ENCODE peak calls at places on chromosome 14, in ten cellular contexts. D is HepG2, Y is endothelial cell of umbilical vein, W is HCT116, G is A549, T is body of pancreas, N is IMR-90, R is esophagus squamous epithelium, U is heart left ventricle, B is GM12891. O is an unnamed sample.

GRCh38 chr14:34051966-34052657 is 101.2 kb upstream of the EGLN3 start:
- DNase-seq in T (no peak), R (no peak), G (peak), B (no peak), D (peak), Y (no peak), N (no peak), U (no peak), W (peak), O (no peak)

GRCh38 chr14:23173039-23173438 is 10.4 kb downstream of the SLC7A8 start:
- DNase-seq in G (no peak), N (no peak), U (no peak), Y (no peak), D (no peak), B (no peak), T (peak), R (no peak), W (no peak), O (no peak)

GRCh38 chr14:104284636-104285482 is 146.5 kb downstream of the KIF26A start:
- DNase-seq in N (no peak), R (no peak), B (no peak), G (no peak), W (no peak), Y (no peak), U (peak), T (no peak), D (no peak), O (no peak)

GRCh38 chr14:70808402-70809237 is 693 bp downstream of the MAP3K9 start:
- DNase-seq in W (no peak), G (peak), N (no peak), R (no peak), U (peak), Y (no peak), B (no peak), T (peak), D (no peak), O (peak)

GRCh38 chr14:77403798-77404197 is 19.5 kb downstream of the NOXRED1 start:
- DNase-seq in D (no peak), Y (no peak), N (no peak), R (no peak), W (no peak), T (no peak), B (no peak), U (no peak), G (no peak), O (no peak)

GRCh38 chr14:47744155-47744554 is 68.8 kb upstream of the MDGA2 start:
- DNase-seq in R (no peak), T (no peak), N (no peak), Y (no peak), W (no peak), B (no peak), G (no peak), U (no peak), D (no peak), O (no peak)

GRCh38 chr14:95756127-95756526 is 42.2 kb upstream of the TCL1A start:
- DNase-seq in B (no peak), D (no peak), T (no peak), N (no peak), U (no peak), W (no peak), R (no peak), Y (no peak), G (no peak), O (no peak)

GRCh38 chr14:67942311-67942710 is 122.7 kb downstream of the RAD51B start:
- DNase-seq in Y (no peak), R (no peak), D (no peak), N (peak), G (peak), T (no peak), U (no peak), W (no peak), B (no peak), O (no peak)

GRCh38 chr14:51219473-51220448 is 20.3 kb upstream of the TMX1 start:
- DNase-seq in R (no peak), U (no peak), G (peak), T (peak), W (no peak), D (peak), Y (peak), N (peak), B (no peak), O (no peak)

GRCh38 chr14:20388159-20388558 is 25.1 kb downstream of the TEP1 start:
- DNase-seq in G (no peak), Y (no peak), U (no peak), N (no peak), B (no peak), R (no peak), D (no peak), W (no peak), T (no peak), O (no peak)

GRCh38 chr14:32950584-32950983 is 11.9 kb downstream of the NPAS3 start:
- DNase-seq in N (no peak), T (no peak), U (no peak), Y (no peak), W (no peak), R (no peak), D (no peak), B (no peak), G (no peak), O (no peak)

GRCh38 chr14:78029471-78030372 is 140.5 kb upstream of the NRXN3 start:
- DNase-seq in U (no peak), R (no peak), T (peak), W (no peak), Y (no peak), D (no peak), B (no peak), G (no peak), N (no peak), O (no peak)

GRCh38 chr14:33556382-33557121 is 394.3 kb downstream of the EGLN3 start:
- DNase-seq in R (no peak), W (no peak), D (no peak), T (no peak), B (no peak), G (no peak), U (no peak), N (no peak), Y (peak), O (no peak)

GRCh38 chr14:24147761-24148428 is 597 bp downstream of the RNF31 start:
- DNase-seq in T (no peak), Y (no peak), B (no peak), R (no peak), N (no peak), W (no peak), G (no peak), D (no peak), U (no peak), O (no peak)

GRCh38 chr14:54108481-54109471 is 152.2 kb upstream of the BMP4 start:
- DNase-seq in N (peak), R (no peak), Y (peak), B (no peak), W (peak), U (no peak), D (peak), G (peak), T (no peak), O (no peak)

GRCh38 chr14:97578982-97579381 is 781.8 kb downstream of the VRK1 start:
- DNase-seq in Y (no peak), T (no peak), W (no peak), D (no peak), B (no peak), R (no peak), U (no peak), G (no peak), N (no peak), O (no peak)

GRCh38 chr14:61489932-61490331 is 168.6 kb downstream of the PRKCH start:
- DNase-seq in D (no peak), R (no peak), Y (no peak), N (no peak), W (no peak), T (peak), B (no peak), G (peak), U (no peak), O (no peak)

GRCh38 chr14:67497216-67497615 is 8.7 kb upstream of the TMEM229B start:
- DNase-seq in W (no peak), T (no peak), D (no peak), B (no peak), R (no peak), G (no peak), U (no peak), N (no peak), Y (no peak), O (no peak)

GRCh38 chr14:33996450-33996849 is 45.6 kb upstream of the EGLN3 start:
- DNase-seq in G (no peak), D (no peak), T (no peak), Y (no peak), R (no peak), U (no peak), B (no peak), N (no peak), W (no peak), O (no peak)

GRCh38 chr14:78143489-78144145 is 26.6 kb upstream of the NRXN3 start:
- DNase-seq in N (peak), T (no peak), B (no peak), Y (no peak), W (no peak), U (no peak), G (peak), R (no peak), D (no peak), O (no peak)

GRCh38 chr14:51335521-51335920 is 95.5 kb downstream of the TMX1 start:
- DNase-seq in T (peak), G (no peak), Y (no peak), N (no peak), B (no peak), D (no peak), R (no peak), W (no peak), U (peak), O (no peak)

GRCh38 chr14:90300649-90301048 is 31.1 kb downstream of the NRDE2 start:
- DNase-seq in U (no peak), T (no peak), N (peak), D (no peak), W (no peak), R (no peak), Y (no peak), G (no peak), B (no peak), O (no peak)

GRCh38 chr14:51806026-51806590 is 54.3 kb upstream of the GNG2 start:
- DNase-seq in B (no peak), U (no peak), Y (no peak), N (no peak), W (no peak), R (no peak), D (no peak), T (no peak), G (no peak), O (no peak)

GRCh38 chr14:73397810-73398209 is 60.5 kb downstream of the NUMB start:
- DNase-seq in N (no peak), R (no peak), D (no peak), U (no peak), B (no peak), W (no peak), G (no peak), Y (no peak), T (no peak), O (no peak)

GRCh38 chr14:70359076-70359424 is 433 bp downstream of the COX16 start:
- DNase-seq in R (no peak), Y (no peak), D (no peak), U (no peak), B (no peak), T (no peak), G (no peak), N (no peak), W (no peak), O (peak)

GRCh38 chr14:97217094-97217885 is 420.1 kb downstream of the VRK1 start:
- DNase-seq in N (no peak), G (no peak), R (no peak), W (no peak), Y (no peak), U (no peak), T (no peak), B (no peak), D (no peak), O (no peak)

GRCh38 chr14:63345826-63346225 is 27.1 kb upstream of the GPHB5 start:
- DNase-seq in T (no peak), N (no peak), G (no peak), B (no peak), Y (no peak), W (no peak), R (no peak), U (no peak), D (no peak), O (no peak)

GRCh38 chr14:71583246-71583645 is 349.0 kb upstream of the RGS6 start:
- DNase-seq in G (no peak), N (no peak), B (no peak), R (no peak), W (no peak), Y (no peak), D (no peak), U (no peak), T (no peak), O (no peak)

GRCh38 chr14:57502581-57503254 is 9.1 kb upstream of the CCDC198 start:
- DNase-seq in Y (no peak), G (no peak), N (no peak), D (no peak), U (no peak), B (no peak), T (peak), W (no peak), R (no peak), O (no peak)

GRCh38 chr14:100306256-100306505 is at the start of gene SLC25A29:
- DNase-seq in N (no peak), R (no peak), Y (no peak), D (no peak), T (no peak), G (no peak), U (no peak), B (no peak), W (no peak), O (no peak)

GRCh38 chr14:31834616-31835015 is 242.5 kb upstream of the ARHGAP5 start:
- DNase-seq in T (no peak), D (peak), B (no peak), W (no peak), U (no peak), G (peak), N (peak), R (no peak), Y (peak), O (no peak)

GRCh38 chr14:59484611-59485174 is 376 bp downstream of the JKAMP start:
- DNase-seq in U (no peak), T (no peak), D (no peak), N (peak), W (no peak), G (peak), R (no peak), B (peak), Y (no peak), O (no peak)

GRCh38 chr14:94575730-94576585 is 5.3 kb upstream of the SERPINA5 start:
- DNase-seq in U (no peak), D (no peak), Y (no peak), W (no peak), N (peak), R (no peak), T (peak), G (no peak), B (no peak), O (peak)

DNA sequence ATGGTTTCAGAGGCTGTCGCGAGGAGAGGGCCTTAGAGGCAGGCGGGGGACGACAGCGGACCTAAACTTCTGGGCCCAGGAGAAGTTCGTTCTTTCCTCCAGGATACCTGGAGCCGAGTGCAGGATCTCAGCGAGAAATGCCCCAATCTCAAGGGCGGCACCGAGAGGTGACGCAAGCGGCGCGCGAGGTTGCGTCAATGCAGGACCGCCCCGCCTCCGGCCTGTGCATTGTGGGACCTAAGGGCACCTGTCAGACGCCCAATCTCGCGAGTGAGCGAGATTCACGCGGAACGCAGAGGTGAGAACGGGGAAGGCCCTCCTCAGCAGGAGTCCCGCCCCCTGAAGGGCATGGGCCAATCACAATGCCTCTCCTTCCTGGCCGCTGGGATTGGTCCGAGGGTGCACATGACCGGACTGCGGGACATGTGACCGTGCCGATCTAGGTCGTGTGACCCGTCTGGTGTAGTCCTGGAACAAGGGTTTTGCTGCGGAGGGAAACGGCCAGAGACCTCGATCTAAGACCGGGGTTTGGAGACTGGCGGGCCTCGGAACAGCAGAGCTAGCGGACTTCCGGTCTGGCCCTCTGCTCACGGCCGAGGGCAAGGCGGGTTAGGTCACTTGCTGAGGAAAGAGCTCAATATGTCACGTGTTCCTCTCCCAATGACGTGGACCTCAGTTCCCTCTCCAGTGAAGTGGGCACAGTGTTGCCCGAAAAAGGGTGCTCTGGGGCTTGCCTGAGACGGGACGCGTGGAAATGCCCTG is 16.3 kb upstream of the DYNC1H1 start:
- DNase-seq in Y (peak), T (peak), U (peak), W (peak), B (peak), D (peak), N (peak), R (peak), G (peak), O (peak)
- TF ChIP-seq POLR2A in Y (peak), T (peak), U (peak), W (peak), B (peak), D (peak), N (peak), R (peak), G (peak), O (peak)

GRCh38 chr14:50000215-50001145 is 107.6 kb downstream of the ARF6 start:
- DNase-seq in Y (peak), D (peak), G (peak), W (peak), B (no peak), N (peak), R (no peak), T (peak), U (peak), O (peak)
- TF ChIP-seq POLR2A in Y (no peak), D (no peak), G (peak), W (peak), B (peak), N (peak), R (no peak), T (peak), U (no peak), O (no peak)

GRCh38 chr14:65170318-65170717 is 68.0 kb upstream of the MAX start:
- DNase-seq in Y (no peak), B (no peak), N (no peak), T (no peak), W (no peak), R (no peak), D (no peak), U (no peak), G (no peak), O (no peak)

GRCh38 chr14:65173973-65174693 is 71.8 kb upstream of the MAX start:
- DNase-seq in D (no peak), B (no peak), W (no peak), U (no peak), N (no peak), Y (no peak), T (no peak), R (no peak), G (no peak), O (no peak)

GRCh38 chr14:65168840-65169239 is 66.5 kb upstream of the MAX start:
- DNase-seq in R (no peak), D (no peak), N (no peak), W (peak), U (no peak), G (no peak), B (no peak), T (no peak), Y (no peak), O (no peak)

GRCh38 chr14:65169351-65169750 is 67.0 kb upstream of the MAX start:
- DNase-seq in R (no peak), U (no peak), W (no peak), B (no peak), D (no peak), T (no peak), G (no peak), Y (no peak), N (peak), O (no peak)

GRCh38 chr14:65170768-65171251 is 68.5 kb upstream of the MAX start:
- DNase-seq in T (peak), W (no peak), N (peak), D (no peak), U (no peak), R (no peak), Y (peak), G (peak), B (no peak), O (no peak)
- TF ChIP-seq POLR2A in T (no peak), W (no peak), N (no peak), D (no peak), U (no peak), R (no peak), Y (no peak), G (no peak), B (peak), O (no peak)

DNA sequence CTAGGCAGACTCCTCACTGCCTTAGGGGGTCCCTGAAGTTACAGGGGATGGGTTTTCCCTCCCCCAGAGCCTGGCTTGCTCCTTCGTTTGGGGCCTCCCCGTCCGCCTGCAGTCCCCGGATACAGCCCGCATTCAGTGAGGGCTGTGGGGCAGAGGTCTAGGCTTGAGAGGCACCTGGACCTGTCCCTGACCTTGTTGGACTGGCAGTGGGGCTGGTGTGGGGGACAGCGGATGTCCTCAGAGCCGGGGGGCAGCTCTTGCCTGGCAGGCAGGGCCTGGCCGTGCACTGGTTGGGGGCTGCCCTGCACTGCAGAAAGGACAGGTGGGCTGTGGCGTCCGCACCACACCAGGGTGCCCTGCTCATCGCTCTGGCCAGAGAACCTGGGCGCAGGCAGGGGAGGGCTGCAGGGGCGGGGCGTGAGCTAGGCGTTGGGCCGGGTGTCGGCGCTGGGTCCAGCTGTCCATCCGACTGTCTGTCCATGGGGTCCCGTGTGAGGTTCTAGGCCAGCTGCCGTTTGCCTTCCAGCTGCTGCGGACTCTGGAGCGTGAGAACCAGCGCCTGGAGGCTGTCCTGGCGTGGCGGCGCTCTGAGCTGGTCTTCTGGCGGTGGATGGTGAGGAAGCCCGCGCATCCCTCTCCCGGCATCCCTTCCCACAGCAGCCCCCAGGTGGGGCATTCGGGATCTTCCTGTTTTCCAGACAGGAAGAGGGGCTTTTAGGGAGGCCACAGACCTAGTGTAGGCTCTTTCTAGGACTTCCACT is 6.0 kb downstream of the TEDC1 start:
- DNase-seq in U (peak), R (no peak), T (no peak), G (no peak), N (no peak), W (no peak), D (no peak), B (peak), Y (no peak), O (no peak)
- TF ChIP-seq POLR2A in U (no peak), R (no peak), T (no peak), G (no peak), N (no peak), W (no peak), D (no peak), B (no peak), Y (no peak), O (no peak)

GRCh38 chr14:91415794-91416743 is 1.6 kb downstream of the CCDC88C start:
- DNase-seq in W (no peak), U (no peak), G (no peak), N (no peak), R (peak), Y (peak), B (no peak), T (peak), D (no peak), O (peak)
- TF ChIP-seq POLR2A in W (no peak), U (no peak), G (no peak), N (no peak), R (no peak), Y (no peak), B (peak), T (no peak), D (no peak), O (no peak)

GRCh38 chr14:52987514-52987913 is 36.7 kb upstream of the FERMT2 start:
- DNase-seq in N (no peak), W (no peak), G (no peak), D (no peak), R (no peak), T (peak), B (no peak), U (no peak), Y (no peak), O (no peak)
- TF ChIP-seq POLR2A in N (no peak), W (no peak), G (no peak), D (no peak), R (no peak), T (no peak), B (no peak), U (no peak), Y (no peak), O (no peak)

DNA sequence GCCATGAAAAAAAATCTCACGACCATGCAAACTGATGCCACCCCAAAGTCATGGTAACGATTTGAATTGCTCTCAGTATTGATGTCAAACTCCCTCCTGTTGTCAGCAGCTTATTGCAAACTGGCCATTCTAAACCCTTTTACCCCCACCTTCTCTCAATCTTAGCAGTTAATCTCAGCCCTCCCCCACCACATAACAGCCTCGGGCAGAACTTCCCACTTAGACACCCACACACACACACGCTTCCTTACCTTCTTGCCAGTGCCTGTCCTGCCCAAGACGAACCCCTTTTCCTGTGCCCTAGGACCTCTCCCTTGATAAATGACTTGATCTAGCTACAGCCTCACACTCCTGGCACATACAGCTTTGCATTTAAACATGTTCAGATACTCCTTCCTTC is 56.6 kb downstream of the GPATCH2L start:
- DNase-seq in T (no peak), U (no peak), Y (no peak), N (no peak), W (no peak), D (no peak), B (no peak), G (no peak), R (no peak), O (no peak)
- TF ChIP-seq POLR2A in T (no peak), U (no peak), Y (no peak), N (no peak), W (no peak), D (no peak), B (no peak), G (no peak), R (no peak), O (no peak)